ENCODE peak calls at places on chromosomes 16 and 17, in six cellular contexts. One of them, this sample, is unnamed.

GRCh38 chr17:71740866-71741265 is 380.0 kb upstream of the SOX9 start:
- DNase-seq in stomach: no peak
- DNase-seq in colonic mucosa: no peak
- DNase-seq in GM23338: no peak
- DNase-seq in CD8-positive, alpha-beta memory T cell: no peak
- DNase-seq in ovary: no peak
- DNase-seq in this sample: no peak

GRCh38 chr16:86994651-86995171 is 322.5 kb downstream of the C16orf95 start:
- DNase-seq in ovary: no peak
- DNase-seq in stomach: no peak
- DNase-seq in CD8-positive, alpha-beta memory T cell: no peak
- DNase-seq in colonic mucosa: no peak
- DNase-seq in GM23338: no peak
- DNase-seq in this sample: peak; percentile 30

GRCh38 chr16:62829615-62830014 is 793.4 kb upstream of the CDH8 start:
- DNase-seq in CD8-positive, alpha-beta memory T cell: no peak
- DNase-seq in colonic mucosa: no peak
- DNase-seq in ovary: no peak
- DNase-seq in GM23338: peak; percentile 32
- DNase-seq in stomach: no peak
- DNase-seq in this sample: no peak

GRCh38 chr16:87201052-87201451 is 116.1 kb downstream of the C16orf95 start:
- DNase-seq in CD8-positive, alpha-beta memory T cell: no peak
- DNase-seq in colonic mucosa: no peak
- DNase-seq in GM23338: no peak
- DNase-seq in ovary: peak; percentile 38
- DNase-seq in stomach: no peak
- DNase-seq in this sample: peak; percentile 50

GRCh38 chr16:57642368-57643135 is 14.1 kb downstream of the ADGRG1 start:
- DNase-seq in CD8-positive, alpha-beta memory T cell: no peak
- DNase-seq in colonic mucosa: no peak
- DNase-seq in stomach: no peak
- DNase-seq in ovary: no peak
- DNase-seq in GM23338: no peak
- DNase-seq in this sample: peak; percentile 31

GRCh38 chr17:38701504-38702165 is 3.4 kb upstream of the MLLT6 start:
- DNase-seq in ovary: peak; percentile 56
- DNase-seq in GM23338: peak; percentile 38
- DNase-seq in stomach: no peak
- DNase-seq in CD8-positive, alpha-beta memory T cell: peak; percentile 71
- DNase-seq in colonic mucosa: peak; percentile 55
- DNase-seq in this sample: peak; percentile 51

GRCh38 chr16:8572919-8573724 is 17.2 kb downstream of the TMEM114 start:
- DNase-seq in ovary: no peak
- DNase-seq in GM23338: peak; percentile 92
- DNase-seq in stomach: no peak
- DNase-seq in CD8-positive, alpha-beta memory T cell: no peak
- DNase-seq in colonic mucosa: no peak
- DNase-seq in this sample: peak; percentile 43

GRCh38 chr16:1960665-1961630 is 1.6 kb downstream of the NDUFB10 start:
- DNase-seq in stomach: no peak
- DNase-seq in ovary: no peak
- DNase-seq in colonic mucosa: no peak
- DNase-seq in CD8-positive, alpha-beta memory T cell: no peak
- DNase-seq in GM23338: no peak
- DNase-seq in this sample: no peak

GRCh38 chr16:3945751-3946603 is 65.5 kb upstream of the CREBBP start:
- DNase-seq in CD8-positive, alpha-beta memory T cell: no peak
- DNase-seq in GM23338: peak; percentile 32
- DNase-seq in colonic mucosa: no peak
- DNase-seq in ovary: no peak
- DNase-seq in stomach: peak; percentile 60
- DNase-seq in this sample: peak; percentile 86

GRCh38 chr16:13112639-13113038 is 211.2 kb downstream of the SHISA9 start:
- DNase-seq in GM23338: no peak
- DNase-seq in colonic mucosa: no peak
- DNase-seq in stomach: no peak
- DNase-seq in CD8-positive, alpha-beta memory T cell: no peak
- DNase-seq in ovary: no peak
- DNase-seq in this sample: no peak

GRCh38 chr17:6255331-6255730 is 179.6 kb downstream of the AIPL1 start:
- DNase-seq in stomach: no peak
- DNase-seq in colonic mucosa: no peak
- DNase-seq in CD8-positive, alpha-beta memory T cell: no peak
- DNase-seq in ovary: no peak
- DNase-seq in GM23338: no peak
- DNase-seq in this sample: no peak

GRCh38 chr16:57991551-57992059 is 8.9 kb downstream of the ZNF319 start:
- DNase-seq in stomach: no peak
- DNase-seq in colonic mucosa: no peak
- DNase-seq in CD8-positive, alpha-beta memory T cell: no peak
- DNase-seq in ovary: no peak
- DNase-seq in GM23338: no peak
- DNase-seq in this sample: no peak

GRCh38 chr16:16997349-16997748 is 473.4 kb downstream of the XYLT1 start:
- DNase-seq in ovary: no peak
- DNase-seq in GM23338: no peak
- DNase-seq in stomach: no peak
- DNase-seq in colonic mucosa: no peak
- DNase-seq in CD8-positive, alpha-beta memory T cell: no peak
- DNase-seq in this sample: no peak

GRCh38 chr17:3006801-3007200 is 56.6 kb downstream of the OR1D5 start:
- DNase-seq in stomach: no peak
- DNase-seq in GM23338: no peak
- DNase-seq in ovary: no peak
- DNase-seq in CD8-positive, alpha-beta memory T cell: no peak
- DNase-seq in colonic mucosa: no peak
- DNase-seq in this sample: no peak

GRCh38 chr17:226108-226772 is 44.8 kb upstream of the DOC2B start:
- DNase-seq in ovary: no peak
- DNase-seq in CD8-positive, alpha-beta memory T cell: no peak
- DNase-seq in GM23338: no peak
- DNase-seq in stomach: no peak
- DNase-seq in colonic mucosa: no peak
- DNase-seq in this sample: no peak

DNA sequence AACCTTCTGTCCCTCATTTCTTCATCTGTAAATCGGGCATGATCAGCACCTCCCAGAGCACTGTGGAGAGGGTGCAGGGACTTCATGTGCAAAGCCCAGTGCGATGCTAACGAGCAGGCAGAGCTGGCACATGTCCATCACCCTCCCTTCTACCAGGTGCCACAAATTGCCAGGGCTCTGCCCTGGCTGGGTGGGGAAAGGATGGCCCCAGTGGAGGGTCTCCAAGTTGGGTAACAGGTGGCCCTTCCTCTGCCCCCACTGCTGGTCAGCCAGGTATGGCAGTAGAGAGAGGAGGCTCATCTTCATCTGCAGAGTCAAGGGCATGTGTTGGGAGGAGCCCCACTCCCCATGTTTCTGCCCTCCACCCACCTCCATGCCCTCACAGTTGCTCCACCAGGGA is 61.5 kb upstream of the CDH5 start:
- DNase-seq in ovary: no peak
- DNase-seq in stomach: peak; percentile 9
- DNase-seq in colonic mucosa: no peak
- DNase-seq in GM23338: no peak
- DNase-seq in CD8-positive, alpha-beta memory T cell: no peak
- DNase-seq in this sample: no peak
- H3K27me3 ChIP-seq in ovary: no peaks in the 10 kb centered on the region
- H3K27me3 ChIP-seq in stomach: no peaks in the 10 kb centered on the region
- H3K27me3 ChIP-seq in colonic mucosa: no peaks in the 10 kb centered on the region
- H3K27me3 ChIP-seq in GM23338: no peaks in the 10 kb centered on the region
- H3K27me3 ChIP-seq in CD8-positive, alpha-beta memory T cell: no peaks in the 10 kb centered on the region
- H3K27me3 ChIP-seq in this sample: no peaks in the 10 kb centered on the region

DNA sequence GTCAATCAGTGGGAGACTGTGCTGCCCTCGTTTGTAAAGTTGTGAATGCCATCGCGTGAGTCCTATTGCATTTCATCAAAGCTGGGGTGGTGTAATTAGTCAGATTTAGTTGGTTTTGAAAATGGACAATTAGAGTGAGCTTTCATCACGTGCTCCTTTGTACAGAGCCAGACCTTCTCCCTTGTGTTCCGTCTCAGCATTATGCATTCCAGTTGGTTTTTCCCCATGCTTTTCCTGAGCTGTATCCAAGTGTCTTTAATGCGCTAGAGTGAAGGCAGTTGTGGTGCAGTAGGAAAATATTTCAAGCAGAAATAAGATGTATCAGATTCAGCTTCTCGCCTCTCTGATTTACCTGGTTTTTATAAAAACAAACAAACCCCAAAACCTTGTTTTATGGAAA is 10.5 kb downstream of the SEC14L1 start:
- DNase-seq in GM23338: no peak
- DNase-seq in CD8-positive, alpha-beta memory T cell: no peak
- DNase-seq in ovary: no peak
- DNase-seq in stomach: no peak
- DNase-seq in colonic mucosa: no peak
- DNase-seq in this sample: no peak
- H3K4me3 ChIP-seq in GM23338: no peak overlapping the region
- H3K4me3 ChIP-seq in CD8-positive, alpha-beta memory T cell: no peak overlapping the region
- H3K4me3 ChIP-seq in ovary: no peak overlapping the region
- H3K4me3 ChIP-seq in stomach: no peak overlapping the region
- H3K4me3 ChIP-seq in colonic mucosa: no peak overlapping the region
- H3K4me3 ChIP-seq in this sample: no peak overlapping the region

DNA sequence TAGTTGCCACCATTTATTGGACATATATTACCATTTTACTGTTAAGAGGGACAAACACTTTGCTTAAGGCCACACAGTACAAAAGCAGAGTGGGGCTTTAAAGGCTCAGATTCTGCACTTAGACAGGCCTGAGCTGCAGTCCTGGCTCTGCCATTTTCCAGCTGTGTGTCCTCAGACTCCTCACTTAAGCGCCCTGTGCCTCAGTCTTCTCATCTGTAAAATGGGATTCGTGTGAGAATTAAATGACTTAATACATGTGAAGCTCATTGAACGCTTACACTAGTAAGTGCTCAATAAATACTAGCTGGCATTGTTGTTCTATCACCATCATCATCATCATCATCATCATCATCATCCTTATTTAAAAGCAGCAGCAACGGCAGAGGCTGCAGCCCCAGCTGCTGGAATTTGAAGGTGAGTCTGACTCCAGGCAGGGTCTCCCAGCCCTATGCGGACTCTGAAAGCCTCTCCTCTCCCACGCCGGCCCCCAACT is 445 bp upstream of the CACNG5 start:
- DNase-seq in GM23338: peak; percentile 4
- DNase-seq in colonic mucosa: no peak
- DNase-seq in CD8-positive, alpha-beta memory T cell: no peak
- DNase-seq in stomach: no peak
- DNase-seq in ovary: no peak
- DNase-seq in this sample: no peak
- H3K27me3 ChIP-seq in GM23338: peaks cover 10% of the 10 kb centered on the region
- H3K27me3 ChIP-seq in colonic mucosa: peaks cover 32% of the 10 kb centered on the region
- H3K27me3 ChIP-seq in CD8-positive, alpha-beta memory T cell: peaks cover 11% of the 10 kb centered on the region
- H3K27me3 ChIP-seq in stomach: peaks cover 7% of the 10 kb centered on the region
- H3K27me3 ChIP-seq in ovary: no peaks in the 10 kb centered on the region
- H3K27me3 ChIP-seq in this sample: peaks cover 7% of the 10 kb centered on the region

DNA sequence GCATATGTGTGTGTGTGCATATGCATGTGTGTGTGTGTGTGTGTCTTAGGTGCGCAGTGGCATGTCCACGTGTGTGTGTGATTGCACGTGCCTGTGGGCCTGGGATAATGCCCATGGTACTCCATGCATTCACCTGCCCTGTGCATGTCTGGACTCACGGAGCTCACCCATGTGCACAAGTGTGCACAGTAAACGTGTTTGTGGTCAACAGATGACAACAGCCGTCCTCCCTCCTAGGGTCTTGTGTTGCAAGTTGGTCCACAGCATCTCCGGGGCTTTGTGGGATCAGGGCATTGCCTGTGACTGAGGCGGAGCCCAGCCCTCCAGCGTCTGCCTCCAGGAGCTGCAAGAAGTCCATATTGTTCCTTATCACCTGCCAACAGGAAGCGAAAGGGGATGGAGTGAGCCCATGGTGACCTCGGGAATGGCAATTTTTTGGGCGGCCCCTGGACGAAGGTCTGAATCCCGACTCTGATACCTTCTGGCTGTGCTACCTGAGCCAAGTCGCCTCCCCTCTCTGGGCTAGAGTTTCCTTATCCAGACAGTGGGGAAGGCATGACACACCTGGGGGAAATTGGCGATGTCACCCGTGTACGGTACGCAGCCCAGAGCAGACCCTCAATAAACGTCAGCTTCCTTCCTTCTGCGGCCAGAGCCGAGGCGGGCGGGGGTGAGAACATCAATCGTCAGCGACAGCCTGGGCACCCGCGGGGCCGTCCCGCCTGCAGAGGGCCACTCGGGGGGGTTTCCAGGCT is 47.6 kb downstream of the IL21R start:
- DNase-seq in GM23338: no peak
- DNase-seq in colonic mucosa: no peak
- DNase-seq in ovary: no peak
- DNase-seq in CD8-positive, alpha-beta memory T cell: peak; percentile 87
- DNase-seq in stomach: peak; percentile 43
- DNase-seq in this sample: no peak
- H3K4me3 ChIP-seq in GM23338: no peak overlapping the region
- H3K4me3 ChIP-seq in colonic mucosa: no peak overlapping the region
- H3K4me3 ChIP-seq in ovary: no peak overlapping the region
- H3K4me3 ChIP-seq in CD8-positive, alpha-beta memory T cell: peak overlapping the region; percentile 0
- H3K4me3 ChIP-seq in stomach: no peak overlapping the region
- H3K4me3 ChIP-seq in this sample: no peak overlapping the region